ENCODE peak calls at places on chromosome 15, in nine cellular contexts. F is spleen, P is heart left ventricle, K is GM23248, O is astrocyte, V is neuronal stem cell, L is aorta, Z is breast epithelium, I is fibroblast of lung. R is an unnamed sample.

GRCh38 chr15:60070838-60071493 is 66.9 kb downstream of the FOXB1 start:
- DNase-seq in Z (no peak), F (no peak), K (peak; percentile 82), V (no peak), I (peak; percentile 91), O (peak; percentile 89), L (no peak), P (no peak), R (no peak)

GRCh38 chr15:52481915-52482314 is 46.8 kb downstream of the MYO5A start:
- DNase-seq in I (peak; percentile 63), V (no peak), L (no peak), O (peak; percentile 92), F (no peak), K (peak; percentile 83), Z (no peak), P (no peak), R (peak; percentile 48)

GRCh38 chr15:31403606-31404005 is 77.0 kb downstream of the KLF13 start:
- DNase-seq in I (no peak), F (no peak), K (peak; percentile 65), V (no peak), O (no peak), Z (no peak), L (no peak), P (no peak), R (no peak)

GRCh38 chr15:64842099-64842940 is 605 bp downstream of the PLEKHO2 start:
- DNase-seq in L (no peak), P (peak; percentile 65), K (peak; percentile 58), V (no peak), F (no peak), Z (no peak), O (no peak), I (no peak), R (no peak)

GRCh38 chr15:90883971-90884718 is at the start of gene FES:
- DNase-seq in I (peak; percentile 60), O (no peak), V (peak; percentile 40), F (peak; percentile 96), K (peak; percentile 53), L (peak; percentile 89), P (peak; percentile 88), Z (no peak), R (no peak)

GRCh38 chr15:82552861-82553260 is 12.6 kb upstream of the RPS17 start:
- DNase-seq in Z (no peak), I (no peak), V (no peak), O (no peak), P (no peak), F (no peak), K (no peak), L (no peak), R (no peak)

GRCh38 chr15:40398413-40398873 is 7.2 kb upstream of the IVD start:
- DNase-seq in F (peak; percentile 82), K (no peak), P (no peak), V (no peak), O (no peak), L (no peak), I (no peak), Z (no peak), R (peak; percentile 51)

GRCh38 chr15:83064859-83065258 is 2.2 kb downstream of the BTBD1 start:
- DNase-seq in P (no peak), K (peak; percentile 64), L (no peak), Z (no peak), O (no peak), V (no peak), F (no peak), I (no peak), R (peak; percentile 5)

GRCh38 chr15:31023841-31024240 is 32.4 kb upstream of the MTMR10 start:
- DNase-seq in I (no peak), L (no peak), V (no peak), O (peak; percentile 21), K (no peak), Z (no peak), F (no peak), P (no peak), R (no peak)

GRCh38 chr15:86540840-86541467 is 461.3 kb downstream of the AGBL1 start:
- DNase-seq in I (no peak), V (no peak), P (no peak), Z (no peak), K (no peak), O (no peak), L (no peak), F (no peak), R (no peak)

GRCh38 chr15:55403531-55403930 is 4.6 kb downstream of the CCPG1 start:
- DNase-seq in V (no peak), L (no peak), P (no peak), O (peak; percentile 37), I (peak; percentile 82), Z (no peak), K (peak; percentile 49), F (no peak), R (peak; percentile 39)

DNA sequence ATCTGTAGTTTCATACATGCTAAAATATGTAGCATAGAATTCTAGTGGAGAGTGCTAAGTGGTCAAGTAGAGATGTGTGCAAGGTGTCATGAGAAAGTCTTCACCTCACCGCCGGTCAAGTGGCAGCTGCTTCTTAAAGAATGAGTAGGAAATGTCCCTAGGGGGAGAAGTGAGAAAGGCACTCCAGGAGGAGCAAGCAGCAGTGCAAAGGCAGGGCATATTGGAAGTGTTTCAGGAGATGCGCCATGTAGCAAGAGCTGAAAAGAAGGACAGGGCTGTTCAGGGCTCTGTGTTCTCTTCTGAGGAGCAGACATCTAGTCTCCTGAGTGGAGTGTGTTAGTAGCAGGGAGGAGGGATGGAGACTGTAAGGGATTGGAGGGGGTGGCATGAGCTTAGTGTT is 312.4 kb upstream of the SEMA6D start:
- DNase-seq in V (no peak), L (no peak), K (no peak), P (no peak), F (no peak), O (no peak), Z (no peak), I (no peak), R (no peak)
- H3K27ac ChIP-seq in V (no peak overlapping the region), L (no peak overlapping the region), K (no peak overlapping the region), P (no peak overlapping the region), F (no peak overlapping the region), O (no peak overlapping the region), Z (no peak overlapping the region), I (no peak overlapping the region), R (no peak overlapping the region)

GRCh38 chr15:95146476-95146875 is 915.1 kb downstream of the MCTP2 start:
- DNase-seq in L (no peak), V (no peak), K (no peak), P (no peak), F (no peak), I (no peak), O (no peak), Z (no peak), R (no peak)
- H3K4me3 ChIP-seq in L (no peak overlapping the region), V (no peak overlapping the region), K (no peak overlapping the region), P (no peak overlapping the region), F (no peak overlapping the region), I (no peak overlapping the region), O (no peak overlapping the region), Z (no peak overlapping the region), R (no peak overlapping the region)

GRCh38 chr15:51076142-51076897 is 18.4 kb downstream of the TNFAIP8L3 start:
- DNase-seq in K (no peak), P (no peak), O (no peak), Z (no peak), V (no peak), F (no peak), I (no peak), L (no peak), R (peak; percentile 46)
- H3K27ac ChIP-seq in K (no peak overlapping the region), P (peak overlapping the region; percentile 3), O (no peak overlapping the region), Z (peak overlapping the region; percentile 56), V (no peak overlapping the region), F (peak overlapping the region; percentile 80), I (no peak overlapping the region), L (peak overlapping the region; percentile 53), R (no peak overlapping the region)

GRCh38 chr15:56732881-56733130 is 503 bp downstream of the ZNF280D start:
- DNase-seq in Z (peak; percentile 44), O (peak; percentile 55), F (no peak), P (no peak), I (no peak), L (no peak), K (no peak), V (no peak), R (no peak)

GRCh38 chr15:56733131-56734012 is at the start of gene ZNF280D:
- DNase-seq in Z (peak; percentile 80), O (peak; percentile 86), V (peak; percentile 67), F (peak; percentile 95), K (peak; percentile 95), P (peak; percentile 95), L (peak; percentile 96), I (peak; percentile 90), R (peak; percentile 76)

GRCh38 chr15:56732135-56732880 is 1.0 kb downstream of the ZNF280D start:
- DNase-seq in L (no peak), F (no peak), O (peak; percentile 83), P (peak; percentile 21), I (peak; percentile 29), K (peak; percentile 82), Z (no peak), V (peak; percentile 20), R (no peak)

GRCh38 chr15:56735589-56735988 is 2.3 kb upstream of the ZNF280D start:
- DNase-seq in V (no peak), I (no peak), K (no peak), Z (no peak), O (no peak), F (no peak), L (no peak), P (no peak), R (no peak)

GRCh38 chr15:56734013-56734625 is 810 bp upstream of the ZNF280D start:
- DNase-seq in V (no peak), I (no peak), K (no peak), Z (no peak), F (no peak), P (no peak), L (no peak), O (no peak), R (no peak)
- H3K4me3 ChIP-seq in V (no peak overlapping the region), I (peak overlapping the region; percentile 36), K (peak overlapping the region; percentile 84), Z (peak overlapping the region; percentile 83), F (no peak overlapping the region), P (peak overlapping the region; percentile 69), L (no peak overlapping the region), O (no peak overlapping the region), R (peak overlapping the region; percentile 58)

DNA sequence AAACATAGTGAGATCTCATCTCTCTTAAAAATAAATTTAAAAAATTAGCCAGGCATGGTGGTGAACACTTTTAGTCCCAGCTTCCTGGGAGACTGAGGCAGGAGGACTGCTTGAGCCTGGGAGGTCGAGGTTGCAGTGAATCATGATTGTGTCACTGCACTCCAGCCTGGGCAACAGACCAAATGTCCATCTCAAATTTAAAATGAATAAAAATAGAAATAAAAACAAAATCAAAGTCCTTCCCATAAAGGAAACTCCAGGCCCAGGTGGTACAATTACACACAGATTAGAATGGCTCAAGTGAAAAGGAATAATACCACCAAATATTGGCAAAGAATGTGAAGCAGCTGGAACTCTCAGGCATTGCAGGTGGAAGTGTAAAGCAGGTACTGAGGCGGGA is 19.3 kb upstream of the ATP10A start:
- DNase-seq in O (no peak), P (no peak), L (no peak), V (no peak), K (no peak), I (no peak), Z (no peak), F (no peak), R (no peak)
- H3K27ac ChIP-seq in O (peak overlapping the region; percentile 91), P (no peak overlapping the region), L (no peak overlapping the region), V (no peak overlapping the region), K (no peak overlapping the region), I (no peak overlapping the region), Z (no peak overlapping the region), F (no peak overlapping the region), R (no peak overlapping the region)

R was measured in CD4-positive, CD25-positive, alpha-beta regulatory T cell.